ENCODE peak calls at places on chromosomes 16 and 17, in five cellular contexts. K is HFF-Myc, D is fibroblast of pulmonary artery, O is activated B cell treated with CpG ODN at 0.5 μM for 24 hours, I is cardiac fibroblast. Y is an unnamed sample.

GRCh38 chr17:81429813-81430510 is 34.7 kb downstream of the BAHCC1 start:
- DNase-seq in D (peak), K (no peak), O (no peak), I (peak), Y (no peak)

GRCh38 chr17:43334744-43335400 is 63.9 kb upstream of the ARL4D start:
- DNase-seq in K (no peak), D (no peak), I (no peak), O (no peak), Y (no peak)

GRCh38 chr16:89449726-89450335 is 40.5 kb downstream of the ANKRD11 start:
- DNase-seq in O (no peak), D (peak), K (no peak), I (peak), Y (no peak)

GRCh38 chr17:82890339-82890730 is 50.5 kb upstream of the ZNF750 start:
- DNase-seq in K (no peak), O (no peak), I (no peak), D (no peak), Y (no peak)

GRCh38 chr16:48435906-48436305 is 50.7 kb upstream of the SIAH1 start:
- DNase-seq in O (no peak), K (no peak), D (no peak), I (no peak), Y (no peak)

GRCh38 chr17:75667825-75668224 is 687 bp downstream of the SAP30BP start:
- DNase-seq in D (no peak), K (no peak), O (no peak), I (no peak), Y (no peak)

GRCh38 chr16:82824408-82824807 is 197.6 kb downstream of the CDH13 start:
- DNase-seq in O (no peak), D (no peak), K (no peak), I (peak), Y (no peak)

GRCh38 chr16:88076211-88076931 is 125.1 kb downstream of the BANP start:
- DNase-seq in O (no peak), I (no peak), K (no peak), D (no peak), Y (no peak)

GRCh38 chr17:64641499-64641898 is 20.6 kb downstream of the SMURF2 start:
- DNase-seq in I (peak), D (peak), K (peak), O (no peak), Y (no peak)

GRCh38 chr17:19897108-19897854 is 29.5 kb upstream of the ULK2 start:
- DNase-seq in D (peak), K (no peak), O (no peak), I (peak), Y (no peak)

GRCh38 chr16:23223368-23223767 is 40.8 kb downstream of the SCNN1G start:
- DNase-seq in I (no peak), O (no peak), D (no peak), K (no peak), Y (no peak)

GRCh38 chr17:7887038-7887481 is 1.5 kb upstream of the CHD3 start:
- DNase-seq in I (no peak), O (no peak), K (no peak), D (no peak), Y (no peak)

GRCh38 chr16:50285406-50286003 is 19.2 kb downstream of the ADCY7 start:
- DNase-seq in I (no peak), O (no peak), D (no peak), K (no peak), Y (no peak)

GRCh38 chr16:66886914-66887313 is 6.6 kb downstream of the PDP2 start:
- DNase-seq in O (no peak), K (no peak), D (no peak), I (no peak), Y (no peak)

GRCh38 chr16:80974649-80975376 is 31.9 kb downstream of the CMC2 start:
- DNase-seq in D (peak), K (no peak), I (peak), O (no peak), Y (no peak)
- TF ChIP-seq CTCF in D (peak), K (peak), I (peak), O (no peak), Y (peak)

DNA sequence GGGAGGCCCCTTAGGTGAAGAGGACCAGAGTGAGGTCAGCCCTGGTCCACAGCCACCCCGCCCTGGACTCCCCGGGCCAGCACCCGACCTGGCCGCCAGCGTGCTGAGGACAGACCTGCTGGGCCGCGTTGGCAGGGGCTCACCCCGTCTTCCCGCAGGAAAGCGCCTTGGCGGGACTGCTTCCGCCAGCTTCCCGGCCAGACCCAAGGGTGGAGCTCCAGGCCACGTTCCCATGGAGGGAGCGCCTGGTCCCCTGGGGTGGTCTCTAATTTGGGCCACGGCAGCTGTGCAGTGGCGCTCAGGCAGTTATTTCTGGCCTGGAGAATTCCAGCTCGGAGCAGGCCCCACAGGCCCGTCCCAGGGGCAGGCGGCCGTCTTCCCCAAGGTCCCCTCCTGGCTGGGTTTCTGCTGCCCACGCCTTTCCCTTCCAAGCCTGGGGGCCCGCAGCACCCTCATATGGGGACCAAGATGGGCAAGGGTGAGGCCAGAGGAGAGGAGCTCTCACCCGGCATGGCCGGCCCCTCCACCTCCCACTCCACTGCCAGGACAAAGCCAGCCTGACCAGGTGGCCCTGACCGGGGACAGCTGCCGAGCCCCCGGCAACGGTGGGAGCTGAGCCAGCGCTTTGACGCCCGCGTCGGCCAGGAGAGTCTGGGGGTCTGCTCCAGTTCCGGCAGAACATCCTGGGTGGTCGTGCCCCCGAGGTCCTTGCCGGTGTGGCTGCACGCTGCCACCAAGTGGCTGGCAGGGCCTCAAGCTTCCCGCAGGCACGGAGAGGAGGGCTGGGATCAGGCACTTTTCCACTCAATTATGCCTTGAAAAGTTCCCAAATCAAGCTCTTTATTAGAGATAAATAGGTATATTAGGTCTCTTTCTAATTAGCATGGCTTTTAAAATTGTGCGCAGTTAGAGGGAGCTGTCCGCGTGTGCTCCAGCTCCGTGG is 28.1 kb downstream of the CACNA1H start:
- DNase-seq in I (peak), O (no peak), K (no peak), D (no peak), Y (no peak)
- TF ChIP-seq CTCF in I (no peak), O (no peak), K (no peak), D (no peak), Y (no peak)

DNA sequence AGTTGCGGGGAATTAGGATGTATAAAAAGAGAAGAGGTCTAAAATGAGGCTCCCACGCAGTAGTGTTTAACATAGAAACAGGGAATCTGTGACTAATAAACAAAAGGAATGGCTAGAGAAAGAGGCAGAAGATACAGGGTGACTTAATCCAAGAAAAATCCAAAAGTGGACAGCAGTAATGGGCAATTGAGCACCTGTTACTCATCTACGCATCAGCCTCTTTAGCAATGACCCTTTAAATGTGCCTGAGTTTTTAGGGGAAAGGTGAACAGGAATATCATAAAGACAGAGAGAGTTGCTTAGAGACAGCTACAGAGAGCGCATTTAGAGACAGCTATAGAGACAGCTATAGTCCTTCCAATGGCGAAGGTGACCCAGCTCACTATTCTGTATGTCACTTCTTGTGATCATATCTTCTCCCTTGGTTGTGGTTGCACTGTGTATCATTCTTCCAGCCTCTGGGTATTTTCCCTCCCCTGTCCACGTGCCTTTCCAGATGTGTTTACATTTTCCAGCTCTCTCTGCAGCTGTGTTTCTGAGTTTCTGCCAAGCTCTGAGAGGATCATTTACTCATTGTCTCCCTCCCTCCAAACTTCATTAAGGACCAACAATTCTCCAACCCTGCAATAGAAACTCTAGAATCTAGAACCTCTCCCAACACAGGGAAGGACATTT is 61.5 kb downstream of the MYOCD start:
- DNase-seq in D (peak), K (peak), I (peak), O (no peak), Y (no peak)
- TF ChIP-seq CTCF in D (no peak), K (no peak), I (no peak), O (no peak), Y (no peak)

GRCh38 chr16:62225675-62226074 is 189.4 kb upstream of the CDH8 start:
- DNase-seq in I (peak), O (no peak), K (peak), D (peak), Y (no peak)
- TF ChIP-seq CTCF in I (peak), O (no peak), K (peak), D (no peak), Y (peak)

DNA sequence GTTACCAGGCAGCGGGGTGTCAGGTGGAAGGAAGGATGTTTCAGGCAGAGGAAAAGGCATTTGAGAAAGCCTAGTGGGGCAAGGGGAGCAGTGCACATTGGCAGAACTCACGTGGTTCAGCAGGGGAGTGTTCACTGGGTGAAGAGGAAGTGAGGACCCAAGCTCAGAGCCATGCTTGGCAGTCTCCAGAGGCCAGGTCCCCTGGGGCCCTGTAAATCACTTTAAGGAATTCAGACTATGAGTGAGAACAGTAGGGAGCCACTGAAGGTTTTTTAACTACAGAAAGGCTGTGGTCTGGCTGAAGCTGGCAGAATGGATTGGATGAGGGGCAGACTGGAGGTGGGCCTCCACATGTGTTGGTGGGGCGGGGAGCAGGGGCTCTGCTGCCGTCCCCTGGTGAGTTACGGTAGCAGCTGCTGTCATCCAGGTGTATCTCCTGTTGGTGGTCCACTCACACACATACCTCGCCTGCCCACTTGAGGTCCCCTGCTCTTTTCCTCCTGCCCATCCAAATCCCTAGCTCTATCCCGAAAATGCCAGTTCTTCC is 5.1 kb downstream of the CLEC16A start:
- DNase-seq in D (peak), O (peak), I (peak), K (no peak), Y (no peak)
- TF ChIP-seq CTCF in D (no peak), O (no peak), I (peak), K (no peak), Y (no peak)

GRCh38 chr16:59878479-59878878 is 1144.4 kb upstream of the GOT2 start:
- DNase-seq in D (peak), K (peak), I (peak), O (no peak), Y (no peak)
- TF ChIP-seq CTCF in D (no peak), K (no peak), I (no peak), O (no peak), Y (no peak)

GRCh38 chr17:59371426-59372099 is 40.1 kb downstream of the YPEL2 start:
- DNase-seq in O (no peak), I (peak), K (no peak), D (peak), Y (no peak)
- TF ChIP-seq CTCF in O (no peak), I (no peak), K (no peak), D (no peak), Y (no peak)

DNA sequence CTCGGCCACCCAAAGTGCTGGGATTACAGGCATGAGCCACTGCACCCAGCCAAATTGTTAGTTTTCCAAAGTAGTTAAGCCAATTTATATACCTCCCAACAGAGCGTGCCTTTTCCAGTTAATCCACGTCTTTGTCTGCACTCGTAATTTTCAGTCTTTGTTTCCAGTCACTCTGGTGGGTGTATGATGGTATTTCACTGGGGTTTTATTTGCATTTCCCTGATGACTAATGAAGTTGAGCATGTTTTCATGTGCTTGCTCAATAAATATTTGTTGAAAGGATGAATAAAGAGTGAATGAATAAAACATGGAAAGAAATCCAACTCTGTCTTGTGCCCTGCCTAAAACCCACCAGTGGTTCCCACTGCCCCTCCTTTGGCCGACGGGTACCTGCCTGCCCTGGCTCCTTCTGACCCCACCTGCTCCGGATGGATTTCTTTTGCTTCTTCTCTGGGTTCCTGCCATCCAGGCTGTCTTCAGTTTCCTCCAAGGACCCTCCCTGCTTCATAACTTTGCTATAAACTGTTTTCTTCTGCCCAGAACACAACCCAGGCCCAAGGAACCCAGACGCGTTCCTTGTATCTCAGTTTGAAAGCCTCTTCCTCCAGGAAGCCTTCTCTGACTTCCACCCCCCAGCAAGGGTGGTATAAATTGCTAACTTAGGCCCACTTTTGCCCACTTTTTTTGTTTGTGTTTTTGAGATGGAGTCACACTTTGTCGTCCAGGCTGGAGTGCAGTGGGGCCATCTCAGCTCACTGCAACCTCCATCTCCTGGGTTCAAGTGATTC is 3.0 kb upstream of the ABCC1 start:
- DNase-seq in D (peak), I (peak), O (no peak), K (peak), Y (no peak)
- TF ChIP-seq CTCF in D (no peak), I (peak), O (no peak), K (no peak), Y (no peak)

GRCh38 chr17:44655983-44656700 is at the start of gene MEIOC:
- DNase-seq in D (no peak), O (peak), K (no peak), I (no peak), Y (peak)

GRCh38 chr17:44651228-44651627 is 5.0 kb upstream of the MEIOC start:
- DNase-seq in I (no peak), K (no peak), O (no peak), D (no peak), Y (no peak)

GRCh38 chr17:44653384-44653783 is 2.9 kb upstream of the MEIOC start:
- DNase-seq in I (no peak), K (no peak), D (no peak), O (no peak), Y (no peak)

GRCh38 chr17:44652727-44653126 is 3.5 kb upstream of the MEIOC start:
- DNase-seq in I (no peak), K (no peak), O (no peak), D (no peak), Y (no peak)

DNA sequence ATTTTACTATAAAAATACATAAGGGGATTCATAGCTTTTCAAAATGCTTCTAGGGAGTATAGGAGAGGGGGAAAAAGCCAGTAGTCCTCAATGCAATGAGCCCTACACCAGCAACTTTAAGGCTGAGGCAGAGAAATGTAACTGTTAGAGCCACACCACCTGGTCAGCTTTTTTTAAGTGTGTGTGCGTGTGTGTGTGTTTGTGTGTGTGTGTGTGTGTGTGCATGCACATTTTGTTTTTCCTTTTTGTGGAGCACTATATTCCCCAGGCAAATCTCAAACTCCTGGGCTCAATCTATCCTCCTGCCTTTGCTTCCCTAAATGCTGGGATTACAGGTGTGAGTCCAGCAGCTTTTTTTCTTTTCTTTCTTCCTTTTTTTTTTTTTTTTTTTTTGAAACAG is 2.3 kb upstream of the MEIOC start:
- DNase-seq in K (no peak), I (no peak), D (no peak), O (no peak), Y (no peak)
- TF ChIP-seq CTCF in K (no peak), I (no peak), D (no peak), O (no peak), Y (no peak)

Y was measured in D721Med.